ENCODE peak calls at places on chromosome 12, in six cellular contexts. P is left ventricle myocardium inferior, Q is skeletal muscle cell, V is upper lobe of right lung, H is fibroblast of mammary gland, S is NCI-H2081. X is an unnamed sample.

GRCh38 chr12:54021006-54021405 is 7.2 kb upstream of the HOXC6 start:
- DNase-seq in P (no peak), Q (no peak), V (no peak), H (no peak), S (no peak), X (no peak)

GRCh38 chr12:113057565-113058485 is 1.3 kb downstream of the DTX1 start:
- DNase-seq in P (no peak), Q (no peak), V (peak; percentile 63), H (no peak), S (no peak), X (no peak)

GRCh38 chr12:48040294-48040820 is 36.1 kb upstream of the COL2A1 start:
- DNase-seq in P (no peak), Q (no peak), V (no peak), H (no peak), S (no peak), X (no peak)

GRCh38 chr12:122322501-122322900 is 56.2 kb upstream of the VPS33A start:
- DNase-seq in P (no peak), Q (peak; percentile 8), V (no peak), H (peak; percentile 25), S (no peak), X (no peak)

GRCh38 chr12:8699714-8700113 is 1.9 kb downstream of the RIMKLB start:
- DNase-seq in P (no peak), Q (no peak), V (no peak), H (no peak), S (no peak), X (no peak)

GRCh38 chr12:28958553-28959195 is 190.4 kb upstream of the FAR2 start:
- DNase-seq in P (no peak), Q (no peak), V (no peak), H (peak; percentile 78), S (no peak), X (no peak)

GRCh38 chr12:130456375-130457199 is 118.9 kb downstream of the PIWIL1 start:
- DNase-seq in P (peak; percentile 68), Q (no peak), V (no peak), H (no peak), S (peak; percentile 77), X (peak; percentile 39)

GRCh38 chr12:89067436-89067835 is 284.9 kb downstream of the DUSP6 start:
- DNase-seq in P (no peak), Q (peak; percentile 88), V (no peak), H (peak; percentile 96), S (no peak), X (no peak)

GRCh38 chr12:113422030-113422900 is at the start of gene SDSL:
- DNase-seq in P (peak; percentile 42), Q (peak; percentile 64), V (peak; percentile 88), H (peak; percentile 83), S (no peak), X (peak; percentile 70)

GRCh38 chr12:40310201-40310600 is 85.4 kb downstream of the LRRK2 start:
- DNase-seq in P (no peak), Q (no peak), V (no peak), H (no peak), S (no peak), X (no peak)

GRCh38 chr12:51636986-51637385 is 46.0 kb downstream of the SCN8A start:
- DNase-seq in P (no peak), Q (no peak), V (no peak), H (no peak), S (no peak), X (no peak)

GRCh38 chr12:23025372-23026021 is 400.5 kb downstream of the ETNK1 start:
- DNase-seq in P (no peak), Q (no peak), V (no peak), H (no peak), S (no peak), X (no peak)

GRCh38 chr12:91841786-91842185 is 303.9 kb downstream of the BTG1 start:
- DNase-seq in P (no peak), Q (no peak), V (no peak), H (no peak), S (no peak), X (no peak)

GRCh38 chr12:113957627-113958026 is 8.5 kb downstream of the RBM19 start:
- DNase-seq in P (no peak), Q (no peak), V (no peak), H (no peak), S (no peak), X (no peak)

GRCh38 chr12:121738340-121738858 is 25.8 kb downstream of the TMEM120B start:
- DNase-seq in P (no peak), Q (no peak), V (no peak), H (no peak), S (no peak), X (peak; percentile 48)

GRCh38 chr12:70449074-70449757 is 83.1 kb downstream of the KCNMB4 start:
- DNase-seq in P (no peak), Q (no peak), V (no peak), H (peak; percentile 65), S (peak; percentile 40), X (no peak)

GRCh38 chr12:76563061-76563460 is 3.5 kb upstream of the OSBPL8 start:
- DNase-seq in P (no peak), Q (no peak), V (no peak), H (no peak), S (no peak), X (no peak)

GRCh38 chr12:123000578-123000977 is 20.1 kb downstream of the ARL6IP4 start:
- DNase-seq in P (no peak), Q (no peak), V (no peak), H (no peak), S (no peak), X (no peak)

GRCh38 chr12:48923117-48923516 is 2.2 kb downstream of the FKBP11 start:
- DNase-seq in P (no peak), Q (no peak), V (no peak), H (no peak), S (no peak), X (no peak)

GRCh38 chr12:113087193-113087592 is 30.7 kb downstream of the DTX1 start:
- DNase-seq in P (no peak), Q (no peak), V (no peak), H (no peak), S (no peak), X (no peak)

GRCh38 chr12:91620949-91621348 is 438.3 kb upstream of the DCN start:
- DNase-seq in P (no peak), Q (no peak), V (no peak), H (no peak), S (no peak), X (no peak)

GRCh38 chr12:58414398-58414871 is 473.1 kb downstream of the ATP23 start:
- DNase-seq in P (no peak), Q (peak; percentile 36), V (no peak), H (peak; percentile 90), S (no peak), X (no peak)

GRCh38 chr12:53046655-53047220 is 3.1 kb upstream of the TNS2 start:
- DNase-seq in P (peak; percentile 90), Q (peak; percentile 79), V (peak; percentile 93), H (peak; percentile 74), S (peak; percentile 56), X (peak; percentile 72)

GRCh38 chr12:9372202-9372601 is 164.0 kb upstream of the PZP start:
- DNase-seq in P (no peak), Q (no peak), V (no peak), H (peak; percentile 17), S (no peak), X (no peak)

GRCh38 chr12:9379023-9379742 is 171.0 kb upstream of the PZP start:
- DNase-seq in P (no peak), Q (no peak), V (no peak), H (no peak), S (no peak), X (no peak)

GRCh38 chr12:131831021-131831571 is 2.9 kb downstream of the MMP17 start:
- DNase-seq in P (no peak), Q (no peak), V (no peak), H (peak; percentile 13), S (peak; percentile 75), X (peak; percentile 33)

GRCh38 chr12:31218203-31219025 is 107.5 kb downstream of the SINHCAF start:
- DNase-seq in P (no peak), Q (no peak), V (no peak), H (no peak), S (peak; percentile 22), X (no peak)

GRCh38 chr12:122412851-122413433 is 9.5 kb downstream of the CLIP1 start:
- DNase-seq in P (no peak), Q (no peak), V (no peak), H (peak; percentile 49), S (no peak), X (no peak)

GRCh38 chr12:3445127-3445978 is 45.6 kb upstream of the PRMT8 start:
- DNase-seq in P (no peak), Q (no peak), V (no peak), H (no peak), S (no peak), X (no peak)

GRCh38 chr12:9961901-9962300 is 9.3 kb upstream of the CLEC12A start:
- DNase-seq in P (no peak), Q (no peak), V (no peak), H (no peak), S (no peak), X (no peak)

GRCh38 chr12:76915381-76916169 is 36.8 kb upstream of the CSRP2 start:
- DNase-seq in P (no peak), Q (no peak), V (no peak), H (peak; percentile 37), S (no peak), X (no peak)

GRCh38 chr12:70918321-70918720 is 2.2 kb downstream of the PTPRR start:
- DNase-seq in P (no peak), Q (no peak), V (no peak), H (no peak), S (no peak), X (no peak)

X was measured in BE2C.